ENCODE peak calls at places on chromosome 11, in seven cellular contexts. One of them, this sample, is unnamed.

GRCh38 chr11:36333897-36334296 is 37.8 kb downstream of the PRR5L start:
- DNase-seq in B cell: no peak
- DNase-seq in NCI-H1105: no peak
- DNase-seq in non-pigmented ciliary epithelial cell: no peak
- DNase-seq in lung microvascular endothelial cell: peak
- DNase-seq in caudate nucleus: no peak
- DNase-seq in thoracic aorta: no peak
- DNase-seq in this sample: no peak

GRCh38 chr11:18310800-18311340 is 11.1 kb downstream of the HPS5 start:
- DNase-seq in B cell: no peak
- DNase-seq in NCI-H1105: no peak
- DNase-seq in non-pigmented ciliary epithelial cell: peak
- DNase-seq in lung microvascular endothelial cell: no peak
- DNase-seq in caudate nucleus: no peak
- DNase-seq in thoracic aorta: no peak
- DNase-seq in this sample: no peak

GRCh38 chr11:31987118-31988005 is 103.5 kb upstream of the RCN1 start:
- DNase-seq in B cell: no peak
- DNase-seq in NCI-H1105: no peak
- DNase-seq in non-pigmented ciliary epithelial cell: no peak
- DNase-seq in lung microvascular endothelial cell: no peak
- DNase-seq in caudate nucleus: no peak
- DNase-seq in thoracic aorta: no peak
- DNase-seq in this sample: no peak

GRCh38 chr11:131688056-131688693 is 317.8 kb downstream of the NTM start:
- DNase-seq in B cell: no peak
- DNase-seq in NCI-H1105: peak
- DNase-seq in non-pigmented ciliary epithelial cell: no peak
- DNase-seq in lung microvascular endothelial cell: peak
- DNase-seq in caudate nucleus: peak
- DNase-seq in thoracic aorta: no peak
- DNase-seq in this sample: no peak

GRCh38 chr11:64570341-64570740 is 20.7 kb upstream of the SLC22A12 start:
- DNase-seq in B cell: no peak
- DNase-seq in NCI-H1105: no peak
- DNase-seq in non-pigmented ciliary epithelial cell: no peak
- DNase-seq in lung microvascular endothelial cell: no peak
- DNase-seq in caudate nucleus: no peak
- DNase-seq in thoracic aorta: no peak
- DNase-seq in this sample: no peak

GRCh38 chr11:131674051-131674755 is 303.8 kb downstream of the NTM start:
- DNase-seq in B cell: no peak
- DNase-seq in NCI-H1105: peak
- DNase-seq in non-pigmented ciliary epithelial cell: peak
- DNase-seq in lung microvascular endothelial cell: peak
- DNase-seq in caudate nucleus: peak
- DNase-seq in thoracic aorta: no peak
- DNase-seq in this sample: peak

GRCh38 chr11:73856001-73856663 is 20.5 kb downstream of the COA4 start:
- DNase-seq in B cell: no peak
- DNase-seq in NCI-H1105: no peak
- DNase-seq in non-pigmented ciliary epithelial cell: no peak
- DNase-seq in lung microvascular endothelial cell: no peak
- DNase-seq in caudate nucleus: no peak
- DNase-seq in thoracic aorta: no peak
- DNase-seq in this sample: no peak

GRCh38 chr11:115321602-115322289 is 182.5 kb downstream of the CADM1 start:
- DNase-seq in B cell: no peak
- DNase-seq in NCI-H1105: no peak
- DNase-seq in non-pigmented ciliary epithelial cell: no peak
- DNase-seq in lung microvascular endothelial cell: no peak
- DNase-seq in caudate nucleus: no peak
- DNase-seq in thoracic aorta: no peak
- DNase-seq in this sample: no peak

GRCh38 chr11:32052218-32052617 is 38.7 kb upstream of the RCN1 start:
- DNase-seq in B cell: no peak
- DNase-seq in NCI-H1105: peak
- DNase-seq in non-pigmented ciliary epithelial cell: no peak
- DNase-seq in lung microvascular endothelial cell: peak
- DNase-seq in caudate nucleus: no peak
- DNase-seq in thoracic aorta: no peak
- DNase-seq in this sample: peak